ENCODE peak calls at places on chromosome 13, in eight cellular contexts. One of them, this sample, is unnamed.

GRCh38 chr13:86946734-86947133 is 724.4 kb upstream of the SLITRK5 start:
- DNase-seq in GM04503: no peak
- DNase-seq in fibroblast of lung: no peak
- DNase-seq in iPS DF 6.9: no peak
- DNase-seq in GM23338: peak
- DNase-seq in frontal cortex: no peak
- DNase-seq in T-helper 2 cell: no peak
- DNase-seq in activated T-helper 1 cell treated with anti-CD3 and anti-CD28 coated beads, Interleukin-12 subunit alpha, Interleukin-12 subunit beta, Interleukin-2, Interleukin-4 antibody, amounts not matched to agents 30 ng/mL and 10 ng/mL and 1 ng/mL, durations not matched to agents 14 hours and 24 hours and 36 hours: no peak
- DNase-seq in this sample: no peak

GRCh38 chr13:24228852-24229458 is 68.4 kb downstream of the SPATA13 start:
- DNase-seq in GM04503: no peak
- DNase-seq in fibroblast of lung: peak
- DNase-seq in iPS DF 6.9: no peak
- DNase-seq in GM23338: peak
- DNase-seq in frontal cortex: no peak
- DNase-seq in T-helper 2 cell: peak
- DNase-seq in activated T-helper 1 cell treated with anti-CD3 and anti-CD28 coated beads, Interleukin-12 subunit alpha, Interleukin-12 subunit beta, Interleukin-2, Interleukin-4 antibody, amounts not matched to agents 30 ng/mL and 10 ng/mL and 1 ng/mL, durations not matched to agents 14 hours and 24 hours and 36 hours: no peak
- DNase-seq in this sample: peak

GRCh38 chr13:101703838-101704237 is 251.4 kb downstream of the ITGBL1 start:
- DNase-seq in GM04503: no peak
- DNase-seq in fibroblast of lung: no peak
- DNase-seq in iPS DF 6.9: no peak
- DNase-seq in GM23338: no peak
- DNase-seq in frontal cortex: no peak
- DNase-seq in T-helper 2 cell: no peak
- DNase-seq in activated T-helper 1 cell treated with anti-CD3 and anti-CD28 coated beads, Interleukin-12 subunit alpha, Interleukin-12 subunit beta, Interleukin-2, Interleukin-4 antibody, amounts not matched to agents 30 ng/mL and 10 ng/mL and 1 ng/mL, durations not matched to agents 14 hours and 24 hours and 36 hours: no peak
- DNase-seq in this sample: no peak

GRCh38 chr13:32025730-32026129 is 5.8 kb upstream of the FRY start:
- DNase-seq in GM04503: no peak
- DNase-seq in fibroblast of lung: no peak
- DNase-seq in iPS DF 6.9: no peak
- DNase-seq in GM23338: peak
- DNase-seq in frontal cortex: no peak
- DNase-seq in T-helper 2 cell: no peak
- DNase-seq in activated T-helper 1 cell treated with anti-CD3 and anti-CD28 coated beads, Interleukin-12 subunit alpha, Interleukin-12 subunit beta, Interleukin-2, Interleukin-4 antibody, amounts not matched to agents 30 ng/mL and 10 ng/mL and 1 ng/mL, durations not matched to agents 14 hours and 24 hours and 36 hours: no peak
- DNase-seq in this sample: peak

GRCh38 chr13:112892759-112893569 is 76.0 kb upstream of the MCF2L start:
- DNase-seq in GM04503: no peak
- DNase-seq in fibroblast of lung: no peak
- DNase-seq in iPS DF 6.9: no peak
- DNase-seq in GM23338: no peak
- DNase-seq in frontal cortex: no peak
- DNase-seq in T-helper 2 cell: no peak
- DNase-seq in activated T-helper 1 cell treated with anti-CD3 and anti-CD28 coated beads, Interleukin-12 subunit alpha, Interleukin-12 subunit beta, Interleukin-2, Interleukin-4 antibody, amounts not matched to agents 30 ng/mL and 10 ng/mL and 1 ng/mL, durations not matched to agents 14 hours and 24 hours and 36 hours: no peak
- DNase-seq in this sample: peak

GRCh38 chr13:111912453-111912866 is 154.5 kb upstream of the SOX1 start:
- DNase-seq in GM04503: no peak
- DNase-seq in fibroblast of lung: no peak
- DNase-seq in iPS DF 6.9: no peak
- DNase-seq in GM23338: no peak
- DNase-seq in frontal cortex: no peak
- DNase-seq in T-helper 2 cell: no peak
- DNase-seq in activated T-helper 1 cell treated with anti-CD3 and anti-CD28 coated beads, Interleukin-12 subunit alpha, Interleukin-12 subunit beta, Interleukin-2, Interleukin-4 antibody, amounts not matched to agents 30 ng/mL and 10 ng/mL and 1 ng/mL, durations not matched to agents 14 hours and 24 hours and 36 hours: no peak
- DNase-seq in this sample: no peak

GRCh38 chr13:40580566-40581276 is 85.7 kb downstream of the FOXO1 start:
- DNase-seq in GM04503: no peak
- DNase-seq in fibroblast of lung: peak
- DNase-seq in iPS DF 6.9: no peak
- DNase-seq in GM23338: no peak
- DNase-seq in frontal cortex: no peak
- DNase-seq in T-helper 2 cell: no peak
- DNase-seq in activated T-helper 1 cell treated with anti-CD3 and anti-CD28 coated beads, Interleukin-12 subunit alpha, Interleukin-12 subunit beta, Interleukin-2, Interleukin-4 antibody, amounts not matched to agents 30 ng/mL and 10 ng/mL and 1 ng/mL, durations not matched to agents 14 hours and 24 hours and 36 hours: no peak
- DNase-seq in this sample: no peak

GRCh38 chr13:38866649-38867048 is 124.0 kb downstream of the STOML3 start:
- DNase-seq in GM04503: no peak
- DNase-seq in fibroblast of lung: no peak
- DNase-seq in iPS DF 6.9: no peak
- DNase-seq in GM23338: no peak
- DNase-seq in frontal cortex: no peak
- DNase-seq in T-helper 2 cell: no peak
- DNase-seq in activated T-helper 1 cell treated with anti-CD3 and anti-CD28 coated beads, Interleukin-12 subunit alpha, Interleukin-12 subunit beta, Interleukin-2, Interleukin-4 antibody, amounts not matched to agents 30 ng/mL and 10 ng/mL and 1 ng/mL, durations not matched to agents 14 hours and 24 hours and 36 hours: no peak
- DNase-seq in this sample: peak

GRCh38 chr13:76638882-76639281 is 247.3 kb downstream of the KCTD12 start:
- DNase-seq in GM04503: no peak
- DNase-seq in fibroblast of lung: peak
- DNase-seq in iPS DF 6.9: no peak
- DNase-seq in GM23338: no peak
- DNase-seq in frontal cortex: no peak
- DNase-seq in T-helper 2 cell: no peak
- DNase-seq in activated T-helper 1 cell treated with anti-CD3 and anti-CD28 coated beads, Interleukin-12 subunit alpha, Interleukin-12 subunit beta, Interleukin-2, Interleukin-4 antibody, amounts not matched to agents 30 ng/mL and 10 ng/mL and 1 ng/mL, durations not matched to agents 14 hours and 24 hours and 36 hours: no peak
- DNase-seq in this sample: no peak

GRCh38 chr13:40207110-40207478 is 459.3 kb downstream of the FOXO1 start:
- DNase-seq in GM04503: no peak
- DNase-seq in fibroblast of lung: no peak
- DNase-seq in iPS DF 6.9: no peak
- DNase-seq in GM23338: no peak
- DNase-seq in frontal cortex: no peak
- DNase-seq in T-helper 2 cell: no peak
- DNase-seq in activated T-helper 1 cell treated with anti-CD3 and anti-CD28 coated beads, Interleukin-12 subunit alpha, Interleukin-12 subunit beta, Interleukin-2, Interleukin-4 antibody, amounts not matched to agents 30 ng/mL and 10 ng/mL and 1 ng/mL, durations not matched to agents 14 hours and 24 hours and 36 hours: no peak
- DNase-seq in this sample: no peak

GRCh38 chr13:22915442-22916082 is 265.2 kb upstream of the SGCG start:
- DNase-seq in GM04503: no peak
- DNase-seq in fibroblast of lung: peak
- DNase-seq in iPS DF 6.9: peak
- DNase-seq in GM23338: peak
- DNase-seq in frontal cortex: peak
- DNase-seq in T-helper 2 cell: no peak
- DNase-seq in activated T-helper 1 cell treated with anti-CD3 and anti-CD28 coated beads, Interleukin-12 subunit alpha, Interleukin-12 subunit beta, Interleukin-2, Interleukin-4 antibody, amounts not matched to agents 30 ng/mL and 10 ng/mL and 1 ng/mL, durations not matched to agents 14 hours and 24 hours and 36 hours: no peak
- DNase-seq in this sample: peak

GRCh38 chr13:105370011-105370645 is 1165.3 kb downstream of the EFNB2 start:
- DNase-seq in GM04503: no peak
- DNase-seq in fibroblast of lung: peak
- DNase-seq in iPS DF 6.9: no peak
- DNase-seq in GM23338: no peak
- DNase-seq in frontal cortex: no peak
- DNase-seq in T-helper 2 cell: no peak
- DNase-seq in activated T-helper 1 cell treated with anti-CD3 and anti-CD28 coated beads, Interleukin-12 subunit alpha, Interleukin-12 subunit beta, Interleukin-2, Interleukin-4 antibody, amounts not matched to agents 30 ng/mL and 10 ng/mL and 1 ng/mL, durations not matched to agents 14 hours and 24 hours and 36 hours: no peak
- DNase-seq in this sample: no peak

GRCh38 chr13:52447815-52448552 is 2.5 kb downstream of the VPS36 start:
- DNase-seq in GM04503: no peak
- DNase-seq in fibroblast of lung: peak
- DNase-seq in iPS DF 6.9: no peak
- DNase-seq in GM23338: peak
- DNase-seq in frontal cortex: no peak
- DNase-seq in T-helper 2 cell: no peak
- DNase-seq in activated T-helper 1 cell treated with anti-CD3 and anti-CD28 coated beads, Interleukin-12 subunit alpha, Interleukin-12 subunit beta, Interleukin-2, Interleukin-4 antibody, amounts not matched to agents 30 ng/mL and 10 ng/mL and 1 ng/mL, durations not matched to agents 14 hours and 24 hours and 36 hours: no peak
- DNase-seq in this sample: no peak

GRCh38 chr13:77022341-77022740 is 4.6 kb downstream of the FBXL3 start:
- DNase-seq in GM04503: no peak
- DNase-seq in fibroblast of lung: peak
- DNase-seq in iPS DF 6.9: no peak
- DNase-seq in GM23338: no peak
- DNase-seq in frontal cortex: no peak
- DNase-seq in T-helper 2 cell: no peak
- DNase-seq in activated T-helper 1 cell treated with anti-CD3 and anti-CD28 coated beads, Interleukin-12 subunit alpha, Interleukin-12 subunit beta, Interleukin-2, Interleukin-4 antibody, amounts not matched to agents 30 ng/mL and 10 ng/mL and 1 ng/mL, durations not matched to agents 14 hours and 24 hours and 36 hours: no peak
- DNase-seq in this sample: no peak

GRCh38 chr13:46641274-46642081 is 88.5 kb downstream of the LRCH1 start:
- DNase-seq in GM04503: no peak
- DNase-seq in fibroblast of lung: peak
- DNase-seq in iPS DF 6.9: no peak
- DNase-seq in GM23338: no peak
- DNase-seq in frontal cortex: no peak
- DNase-seq in T-helper 2 cell: no peak
- DNase-seq in activated T-helper 1 cell treated with anti-CD3 and anti-CD28 coated beads, Interleukin-12 subunit alpha, Interleukin-12 subunit beta, Interleukin-2, Interleukin-4 antibody, amounts not matched to agents 30 ng/mL and 10 ng/mL and 1 ng/mL, durations not matched to agents 14 hours and 24 hours and 36 hours: no peak
- DNase-seq in this sample: no peak

GRCh38 chr13:66937423-66937822 is 292.7 kb downstream of the PCDH9 start:
- DNase-seq in GM04503: no peak
- DNase-seq in fibroblast of lung: no peak
- DNase-seq in iPS DF 6.9: no peak
- DNase-seq in GM23338: no peak
- DNase-seq in frontal cortex: no peak
- DNase-seq in T-helper 2 cell: no peak
- DNase-seq in activated T-helper 1 cell treated with anti-CD3 and anti-CD28 coated beads, Interleukin-12 subunit alpha, Interleukin-12 subunit beta, Interleukin-2, Interleukin-4 antibody, amounts not matched to agents 30 ng/mL and 10 ng/mL and 1 ng/mL, durations not matched to agents 14 hours and 24 hours and 36 hours: no peak
- DNase-seq in this sample: no peak

GRCh38 chr13:114263590-114263989 is 17.8 kb upstream of the UPF3A start:
- DNase-seq in GM04503: no peak
- DNase-seq in fibroblast of lung: peak
- DNase-seq in iPS DF 6.9: no peak
- DNase-seq in GM23338: no peak
- DNase-seq in frontal cortex: no peak
- DNase-seq in T-helper 2 cell: peak
- DNase-seq in activated T-helper 1 cell treated with anti-CD3 and anti-CD28 coated beads, Interleukin-12 subunit alpha, Interleukin-12 subunit beta, Interleukin-2, Interleukin-4 antibody, amounts not matched to agents 30 ng/mL and 10 ng/mL and 1 ng/mL, durations not matched to agents 14 hours and 24 hours and 36 hours: no peak
- DNase-seq in this sample: no peak

GRCh38 chr13:95136638-95137037 is 164.6 kb downstream of the ABCC4 start:
- DNase-seq in GM04503: no peak
- DNase-seq in fibroblast of lung: no peak
- DNase-seq in iPS DF 6.9: no peak
- DNase-seq in GM23338: no peak
- DNase-seq in frontal cortex: no peak
- DNase-seq in T-helper 2 cell: no peak
- DNase-seq in activated T-helper 1 cell treated with anti-CD3 and anti-CD28 coated beads, Interleukin-12 subunit alpha, Interleukin-12 subunit beta, Interleukin-2, Interleukin-4 antibody, amounts not matched to agents 30 ng/mL and 10 ng/mL and 1 ng/mL, durations not matched to agents 14 hours and 24 hours and 36 hours: no peak
- DNase-seq in this sample: no peak

GRCh38 chr13:99501952-99502310 is 659 bp downstream of the TM9SF2 start:
- DNase-seq in GM04503: no peak
- DNase-seq in fibroblast of lung: peak
- DNase-seq in iPS DF 6.9: no peak
- DNase-seq in GM23338: peak
- DNase-seq in frontal cortex: no peak
- DNase-seq in T-helper 2 cell: peak
- DNase-seq in activated T-helper 1 cell treated with anti-CD3 and anti-CD28 coated beads, Interleukin-12 subunit alpha, Interleukin-12 subunit beta, Interleukin-2, Interleukin-4 antibody, amounts not matched to agents 30 ng/mL and 10 ng/mL and 1 ng/mL, durations not matched to agents 14 hours and 24 hours and 36 hours: no peak
- DNase-seq in this sample: no peak

GRCh38 chr13:98285852-98286594 is 109.0 kb upstream of the RNF113B start:
- DNase-seq in GM04503: no peak
- DNase-seq in fibroblast of lung: no peak
- DNase-seq in iPS DF 6.9: no peak
- DNase-seq in GM23338: no peak
- DNase-seq in frontal cortex: no peak
- DNase-seq in T-helper 2 cell: no peak
- DNase-seq in activated T-helper 1 cell treated with anti-CD3 and anti-CD28 coated beads, Interleukin-12 subunit alpha, Interleukin-12 subunit beta, Interleukin-2, Interleukin-4 antibody, amounts not matched to agents 30 ng/mL and 10 ng/mL and 1 ng/mL, durations not matched to agents 14 hours and 24 hours and 36 hours: no peak
- DNase-seq in this sample: no peak